ENCODE peak calls at places on chromosomes 6 and 20, in six cellular contexts. N, J, K, H, R and F are unnamed samples.

GRCh38 chr20:17137692-17138091 is 89.1 kb upstream of the PCSK2 start:
- DNase-seq in N (no peak), J (no peak), H (no peak), K (no peak), R (no peak), F (no peak)

GRCh38 chr6:111605100-111605748 is 454 bp downstream of the TRAF3IP2 start:
- DNase-seq in K (peak; percentile 98), J (peak; percentile 83), R (peak; percentile 94), N (peak; percentile 31), H (no peak), F (peak; percentile 97)

GRCh38 chr20:37354210-37355195 is 8.6 kb downstream of the SRC start:
- DNase-seq in J (no peak), K (no peak), R (no peak), H (no peak), N (no peak), F (no peak)

GRCh38 chr20:30811896-30812671 is 445.4 kb upstream of the DEFB115 start:
- DNase-seq in H (no peak), K (peak; percentile 46), R (peak; percentile 25), J (peak; percentile 80), N (no peak), F (peak; percentile 57)

GRCh38 chr6:147715035-147715434 is 206.5 kb downstream of the SAMD5 start:
- DNase-seq in J (no peak), H (no peak), N (no peak), K (no peak), R (no peak), F (no peak)

GRCh38 chr6:7106752-7107577 is 796 bp upstream of the RREB1 start:
- DNase-seq in H (no peak), J (peak; percentile 53), N (peak; percentile 45), R (no peak), K (no peak), F (no peak)

GRCh38 chr6:166488701-166489100 is 97.8 kb downstream of the RAMACL start:
- DNase-seq in N (no peak), J (no peak), K (no peak), H (no peak), R (no peak), F (no peak)

GRCh38 chr6:124310139-124310538 is 506.5 kb downstream of the NKAIN2 start:
- DNase-seq in K (no peak), H (no peak), N (no peak), J (no peak), R (no peak), F (no peak)

GRCh38 chr20:57653546-57653900 is 33.3 kb upstream of the ZBP1 start:
- DNase-seq in R (no peak), N (peak; percentile 9), K (no peak), H (no peak), J (no peak), F (no peak)

DNA sequence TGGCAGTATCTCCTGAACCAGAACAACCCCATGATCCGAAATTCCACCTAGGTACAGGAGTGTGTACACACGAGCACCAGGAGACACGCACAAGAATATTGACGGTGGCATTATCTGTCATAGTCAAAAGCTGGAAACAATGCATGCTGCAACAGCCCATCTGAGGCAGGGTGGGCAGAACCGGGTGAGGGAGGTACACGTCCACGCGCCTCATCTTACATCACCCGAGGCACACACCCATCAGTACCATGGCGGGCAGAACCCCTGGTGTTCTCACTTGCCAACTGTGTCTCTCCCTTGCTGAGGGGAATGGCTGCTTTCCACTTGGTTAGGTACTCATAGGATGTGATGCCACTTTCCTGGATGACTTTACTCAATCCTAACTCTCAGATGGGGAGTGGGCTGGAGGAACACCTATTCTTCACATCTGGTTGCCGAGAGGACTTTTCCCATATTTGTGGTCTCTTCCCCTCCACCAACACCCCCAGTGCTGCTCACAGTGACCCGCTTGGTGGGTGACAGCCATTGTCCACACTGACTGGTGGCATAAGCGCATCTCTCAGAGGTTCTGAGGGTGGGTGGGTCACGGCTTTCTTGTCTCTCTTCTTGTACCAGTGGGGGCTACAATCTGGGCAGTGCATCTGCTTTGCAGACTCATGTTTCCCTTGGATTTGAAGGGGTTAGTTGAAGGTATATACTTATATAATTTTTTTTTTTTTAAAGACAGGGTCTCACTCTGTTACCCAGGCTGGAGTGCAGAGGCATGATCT is 13.5 kb downstream of the PPP1R3G start:
- DNase-seq in J (no peak), H (no peak), N (no peak), R (no peak), K (no peak), F (no peak)
- TF ChIP-seq CTCF in J (no peak), H (no peak), N (no peak), R (no peak), K (no peak), F (no peak)

GRCh38 chr6:19319005-19319404 is 518.2 kb upstream of the ID4 start:
- DNase-seq in H (no peak), N (no peak), J (no peak), K (no peak), R (no peak), F (no peak)

GRCh38 chr6:19325335-19325789 is 511.8 kb upstream of the ID4 start:
- DNase-seq in J (no peak), N (no peak), R (no peak), K (peak; percentile 13), H (no peak), F (no peak)

GRCh38 chr6:19320066-19320465 is 517.1 kb upstream of the ID4 start:
- DNase-seq in H (no peak), R (no peak), K (no peak), J (no peak), N (no peak), F (no peak)

GRCh38 chr6:19327246-19327645 is 509.9 kb upstream of the ID4 start:
- DNase-seq in K (peak; percentile 89), H (no peak), R (no peak), N (no peak), J (no peak), F (peak; percentile 39)

GRCh38 chr6:19322691-19323470 is 514.3 kb upstream of the ID4 start:
- DNase-seq in H (no peak), R (no peak), K (peak; percentile 88), N (no peak), J (no peak), F (no peak)
- TF ChIP-seq CTCF in H (no peak), R (no peak), K (peak; percentile 11), N (no peak), J (no peak), F (no peak)

GRCh38 chr6:44029489-44030185 is 97.6 kb downstream of the MRPL14 start:
- DNase-seq in H (no peak), R (no peak), N (no peak), K (peak; percentile 92), J (no peak), F (peak; percentile 69)

GRCh38 chr6:44024597-44025219 is 102.5 kb downstream of the MRPL14 start:
- DNase-seq in N (no peak), K (no peak), J (no peak), H (no peak), R (no peak), F (no peak)

GRCh38 chr6:44030812-44031454 is 96.3 kb downstream of the MRPL14 start:
- DNase-seq in R (no peak), J (no peak), H (no peak), K (no peak), N (no peak), F (no peak)

GRCh38 chr6:44025226-44025625 is 102.0 kb downstream of the MRPL14 start:
- DNase-seq in R (no peak), K (no peak), H (no peak), N (no peak), J (no peak), F (no peak)

DNA sequence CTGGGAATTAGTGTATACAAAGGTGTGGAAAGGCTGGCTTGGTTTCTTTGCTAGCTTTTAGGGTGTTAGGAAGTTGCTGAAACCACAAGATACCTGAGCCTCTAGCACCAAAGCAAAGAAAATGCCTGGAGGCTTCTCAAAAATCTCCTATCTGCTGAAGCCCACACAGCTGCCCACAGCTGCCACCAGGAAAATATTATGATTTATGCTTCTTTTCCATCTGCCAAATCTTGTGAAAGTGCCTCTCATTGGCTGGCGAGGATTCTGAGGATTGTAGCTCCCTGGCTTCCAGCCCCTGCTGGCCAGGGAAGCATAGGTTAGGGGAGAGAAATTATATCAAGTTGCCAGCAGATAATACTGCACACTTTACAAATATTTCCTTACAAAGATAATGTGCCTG is 98.5 kb downstream of the MRPL14 start:
- DNase-seq in H (no peak), N (no peak), R (no peak), J (no peak), K (peak; percentile 97), F (peak; percentile 28)
- TF ChIP-seq CTCF in H (peak; percentile 54), N (no peak), R (peak; percentile 31), J (no peak), K (peak; percentile 81), F (peak; percentile 35)

GRCh38 chr6:105452376-105452775 is 49.5 kb upstream of the PREP start:
- DNase-seq in J (peak; percentile 11), K (no peak), R (no peak), H (no peak), N (no peak), F (no peak)
- TF ChIP-seq CTCF in J (peak; percentile 50), K (no peak), R (no peak), H (no peak), N (no peak), F (no peak)

DNA sequence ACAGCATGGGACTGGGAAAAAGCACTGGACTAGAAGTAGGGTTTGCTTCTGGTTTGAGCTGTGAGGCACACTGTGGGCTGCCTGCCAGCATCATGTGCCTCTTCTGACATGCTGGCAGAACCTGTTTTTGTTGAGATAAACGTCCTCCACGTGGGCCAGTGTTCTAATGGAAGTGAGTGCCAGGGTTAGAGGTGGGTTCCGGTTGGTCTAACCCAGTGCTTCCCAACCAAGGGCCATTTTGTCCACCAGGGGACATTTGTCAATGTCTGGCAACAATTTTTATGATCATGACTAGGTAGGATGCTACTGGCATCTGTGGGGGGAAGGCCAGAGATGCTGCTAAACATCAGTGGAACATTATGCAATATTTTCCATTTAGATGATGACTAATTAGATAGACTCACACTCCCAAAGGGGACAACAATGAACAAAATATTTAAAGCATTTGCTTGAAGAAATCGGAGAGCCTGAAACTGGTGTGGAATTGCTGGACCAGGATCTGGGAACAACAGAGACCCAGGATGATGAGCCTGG is 7.8 kb upstream of the APMAP start:
- DNase-seq in R (peak; percentile 44), J (no peak), K (peak; percentile 92), N (peak; percentile 24), H (no peak), F (peak; percentile 95)
- TF ChIP-seq CTCF in R (peak; percentile 16), J (no peak), K (peak; percentile 23), N (no peak), H (peak; percentile 8), F (peak; percentile 28)

GRCh38 chr6:113182370-113183141 is 674.6 kb upstream of the MARCKS start:
- DNase-seq in H (peak; percentile 41), N (peak; percentile 1), J (no peak), K (peak; percentile 85), R (peak; percentile 59), F (peak; percentile 81)
- TF ChIP-seq CTCF in H (no peak), N (no peak), J (no peak), K (no peak), R (peak; percentile 5), F (no peak)